ENCODE peak calls at places on chromosomes 5 and 9, in six cellular contexts. Z, A, R, J, H and E are unnamed samples.

GRCh38 chr5:1800470-1801060 is 642 bp upstream of the NDUFS6 start:
- DNase-seq in Z (no peak), A (peak; percentile 58), R (peak; percentile 56), J (peak; percentile 37), H (no peak), E (peak; percentile 11)

GRCh38 chr9:33297455-33297854 is 7.1 kb downstream of the NFX1 start:
- DNase-seq in Z (no peak), A (peak; percentile 9), R (no peak), J (no peak), H (no peak), E (no peak)

GRCh38 chr9:89029788-89030187 is 38.5 kb downstream of the S1PR3 start:
- DNase-seq in Z (no peak), A (no peak), R (no peak), J (no peak), H (no peak), E (no peak)

GRCh38 chr9:5425006-5425628 is 12.6 kb downstream of the PLGRKT start:
- DNase-seq in Z (peak; percentile 29), A (peak; percentile 31), R (peak; percentile 11), J (no peak), H (no peak), E (peak; percentile 63)

GRCh38 chr9:136385015-136385414 is 11.5 kb upstream of the CARD9 start:
- DNase-seq in Z (no peak), A (no peak), R (no peak), J (no peak), H (no peak), E (no peak)

GRCh38 chr5:143316844-143317631 is 86.4 kb downstream of the NR3C1 start:
- DNase-seq in Z (peak; percentile 44), A (no peak), R (no peak), J (peak; percentile 39), H (no peak), E (peak; percentile 11)

GRCh38 chr5:105794578-105794977 is 1876.2 kb downstream of the EFNA5 start:
- DNase-seq in Z (no peak), A (no peak), R (no peak), J (no peak), H (no peak), E (no peak)

GRCh38 chr5:18395126-18396110 is 761.2 kb downstream of the TAF11L14 start:
- DNase-seq in Z (no peak), A (no peak), R (peak; percentile 4), J (no peak), H (no peak), E (no peak)

GRCh38 chr9:93612796-93613154 is 36.4 kb downstream of the PHF2 start:
- DNase-seq in Z (no peak), A (no peak), R (no peak), J (no peak), H (no peak), E (no peak)

GRCh38 chr9:89171693-89172092 is 6.9 kb downstream of the SHC3 start:
- DNase-seq in Z (no peak), A (no peak), R (no peak), J (no peak), H (no peak), E (peak; percentile 24)

DNA sequence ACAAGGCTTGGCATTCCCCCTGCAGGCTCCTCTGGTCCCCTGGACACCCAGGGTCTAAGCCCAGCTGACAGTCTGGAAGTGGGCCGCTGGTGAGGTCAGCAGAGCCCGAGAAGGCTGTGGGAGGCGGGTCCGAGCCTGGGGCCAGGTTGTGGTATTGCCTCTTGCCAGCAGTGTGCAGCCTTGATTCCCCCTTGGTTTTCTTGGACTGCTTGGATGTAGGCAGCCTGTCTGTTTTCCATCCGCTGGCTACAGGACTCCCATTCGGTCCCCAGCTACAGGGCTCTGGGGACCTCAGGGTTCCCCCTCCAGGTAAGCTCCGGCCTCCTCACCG is 1.6 kb downstream of the AIF1L start:
- DNase-seq in Z (no peak), A (no peak), R (no peak), J (no peak), H (no peak), E (no peak)
- H3K9ac ChIP-seq in Z (no peak overlapping the region), A (no peak overlapping the region), R (no peak overlapping the region), J (no peak overlapping the region), H (no peak overlapping the region), E (no peak overlapping the region)

DNA sequence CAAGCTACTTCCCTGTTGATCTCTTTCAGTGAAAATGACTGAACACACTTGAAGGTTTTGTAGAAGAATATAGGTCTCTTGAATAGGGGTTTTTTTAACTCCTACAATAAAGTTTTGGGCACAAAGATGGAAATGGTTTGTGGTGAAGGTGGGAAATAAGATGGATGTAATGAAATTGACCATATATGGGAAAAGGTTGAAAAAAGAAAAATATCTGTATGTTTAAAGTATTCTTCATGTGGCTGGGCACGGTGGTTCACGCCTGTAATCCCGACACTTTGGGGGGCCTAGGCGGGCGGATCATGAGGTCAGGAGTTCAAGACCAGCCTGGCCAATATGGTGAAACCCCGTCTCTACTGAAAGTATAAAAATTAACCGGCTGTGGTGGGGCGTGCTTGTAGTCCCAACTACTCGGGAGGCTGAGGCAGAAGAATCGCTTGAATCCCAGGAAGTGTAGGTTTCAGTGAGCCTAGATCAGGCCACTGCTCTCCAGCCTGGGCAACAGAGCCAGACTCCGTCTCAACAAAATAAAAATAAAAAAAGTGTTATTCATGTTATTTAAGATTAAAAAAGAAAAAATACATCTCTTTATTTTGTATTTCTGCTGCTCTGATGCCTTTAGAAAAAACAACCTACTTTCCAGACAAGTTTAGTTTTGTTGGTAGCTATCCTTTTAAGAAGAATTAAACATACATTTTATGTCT is 2.2 kb downstream of the RBM27 start:
- DNase-seq in Z (no peak), A (no peak), R (no peak), J (no peak), H (no peak), E (no peak)
- H3K9ac ChIP-seq in Z (no peak overlapping the region), A (peak overlapping the region; percentile 49), R (no peak overlapping the region), J (no peak overlapping the region), H (peak overlapping the region; percentile 84), E (no peak overlapping the region)

GRCh38 chr9:131361202-131361833 is 32.6 kb upstream of the PRRC2B start:
- DNase-seq in Z (no peak), A (no peak), R (no peak), J (peak; percentile 36), H (no peak), E (no peak)

GRCh38 chr9:131358438-131359029 is 35.4 kb upstream of the PRRC2B start:
- DNase-seq in Z (no peak), A (no peak), R (no peak), J (no peak), H (no peak), E (no peak)
- H3K9ac ChIP-seq in Z (no peak overlapping the region), A (no peak overlapping the region), R (no peak overlapping the region), J (no peak overlapping the region), H (no peak overlapping the region), E (no peak overlapping the region)

GRCh38 chr5:34530637-34531036 is 125.5 kb upstream of the RAI14 start:
- DNase-seq in Z (no peak), A (no peak), R (no peak), J (peak; percentile 93), H (no peak), E (no peak)

GRCh38 chr5:34531736-34532135 is 124.4 kb upstream of the RAI14 start:
- DNase-seq in Z (no peak), A (no peak), R (no peak), J (peak; percentile 95), H (no peak), E (no peak)

GRCh38 chr5:34533582-34534236 is 122.4 kb upstream of the RAI14 start:
- DNase-seq in Z (peak; percentile 43), A (no peak), R (no peak), J (peak; percentile 43), H (no peak), E (no peak)

GRCh38 chr5:34526682-34527305 is 129.3 kb upstream of the RAI14 start:
- DNase-seq in Z (no peak), A (no peak), R (no peak), J (peak; percentile 36), H (no peak), E (no peak)

GRCh38 chr5:34529581-34530331 is 126.4 kb upstream of the RAI14 start:
- DNase-seq in Z (no peak), A (no peak), R (no peak), J (no peak), H (no peak), E (no peak)
- H3K9ac ChIP-seq in Z (no peak overlapping the region), A (no peak overlapping the region), R (no peak overlapping the region), J (no peak overlapping the region), H (no peak overlapping the region), E (no peak overlapping the region)

GRCh38 chr9:36572515-36573418 is at the start of gene MELK:
- DNase-seq in Z (peak; percentile 91), A (peak; percentile 81), R (peak; percentile 95), J (peak; percentile 75), H (peak; percentile 48), E (peak; percentile 77)

GRCh38 chr9:36571333-36571732 is 1.4 kb upstream of the MELK start:
- DNase-seq in Z (no peak), A (no peak), R (no peak), J (no peak), H (no peak), E (no peak)

DNA sequence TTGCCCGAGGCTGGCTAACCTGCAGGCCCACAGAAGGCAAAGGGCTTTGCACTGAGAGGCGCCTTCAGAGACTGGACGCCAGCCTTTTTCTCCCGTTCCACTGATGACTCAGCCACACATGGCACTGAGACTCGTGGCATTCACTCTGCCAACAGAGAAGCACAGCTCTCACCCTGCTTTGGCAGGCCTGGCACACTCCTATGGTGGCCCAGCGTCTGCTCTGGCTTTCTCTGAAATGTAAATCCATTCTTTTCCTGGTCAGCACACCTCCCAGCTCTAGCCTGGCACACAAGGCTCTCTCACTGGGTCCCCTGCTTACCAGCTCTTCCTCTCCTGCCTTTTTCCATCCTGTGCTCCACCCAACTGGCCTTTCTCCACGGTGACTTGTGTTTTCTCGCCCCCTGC is 5.9 kb upstream of the MELK start:
- DNase-seq in Z (peak; percentile 91), A (no peak), R (no peak), J (peak; percentile 54), H (no peak), E (peak; percentile 32)
- H3K9ac ChIP-seq in Z (peak overlapping the region; percentile 81), A (peak overlapping the region; percentile 79), R (no peak overlapping the region), J (no peak overlapping the region), H (peak overlapping the region; percentile 52), E (no peak overlapping the region)

DNA sequence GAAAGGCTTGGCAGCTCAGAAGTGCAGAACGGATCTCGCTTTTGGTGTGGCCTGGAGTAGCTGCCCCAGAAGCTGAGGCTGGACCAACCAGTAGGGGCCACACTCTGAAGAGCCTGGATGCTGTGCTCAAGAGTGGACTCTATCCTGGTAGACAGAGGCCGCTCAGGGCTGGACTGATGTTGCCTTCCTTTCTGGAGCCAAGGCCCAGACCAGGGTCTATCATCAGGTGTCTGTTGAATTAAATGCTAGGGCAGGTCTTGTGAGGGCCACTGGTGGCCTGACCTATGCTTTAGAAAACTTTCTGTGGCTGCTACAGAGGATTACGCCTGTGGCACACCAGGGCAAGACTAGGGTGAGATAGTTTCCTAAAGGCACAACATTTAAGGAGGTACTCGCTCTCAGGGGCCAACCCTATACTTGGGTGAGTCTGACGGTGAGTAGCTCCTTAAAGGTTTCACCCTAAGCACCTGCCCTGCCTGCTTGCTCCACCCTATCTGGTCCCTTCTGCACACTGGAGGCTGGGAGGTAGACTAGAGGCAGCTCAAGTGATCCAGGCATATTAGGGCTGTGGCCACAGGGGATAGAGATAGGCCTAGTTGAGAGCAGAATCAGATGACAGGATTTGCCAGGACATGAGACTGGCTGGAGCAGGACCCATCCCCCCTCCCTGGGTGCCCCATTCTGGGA is 9.8 kb upstream of the IRF1 start:
- DNase-seq in Z (no peak), A (peak; percentile 6), R (no peak), J (no peak), H (no peak), E (no peak)
- H3K9ac ChIP-seq in Z (no peak overlapping the region), A (no peak overlapping the region), R (no peak overlapping the region), J (no peak overlapping the region), H (no peak overlapping the region), E (no peak overlapping the region)

GRCh38 chr9:128683340-128684064 is 5.5 kb upstream of the SET start:
- DNase-seq in Z (peak; percentile 63), A (peak; percentile 51), R (peak; percentile 94), J (peak; percentile 49), H (no peak), E (peak; percentile 50)
- H3K9ac ChIP-seq in Z (peak overlapping the region; percentile 89), A (peak overlapping the region; percentile 91), R (peak overlapping the region; percentile 62), J (peak overlapping the region; percentile 61), H (peak overlapping the region; percentile 99), E (peak overlapping the region; percentile 98)